ENCODE peak calls at places on chromosomes 1 and 21, in eight cellular contexts. One of them, this sample, is unnamed.

GRCh38 chr1:175376194-175376593 is 183.6 kb upstream of the KIAA0040 start:
- DNase-seq in LoVo: no peak
- DNase-seq in heart left ventricle: no peak
- DNase-seq in H7: peak
- DNase-seq in amygdala: no peak
- DNase-seq in HFF-Myc: no peak
- DNase-seq in stimulated activated CD4-positive, alpha-beta T cell treated with anti-CD3 and anti-CD28 coated beads, TNF-alpha, amount 100 ng/mL, for 48 hours: no peak
- DNase-seq in transverse colon: no peak
- DNase-seq in this sample: no peak

GRCh38 chr1:166944186-166944967 is 31.0 kb downstream of the ILDR2 start:
- DNase-seq in H7: no peak
- DNase-seq in stimulated activated CD4-positive, alpha-beta T cell treated with anti-CD3 and anti-CD28 coated beads, TNF-alpha, amount 100 ng/mL, for 48 hours: no peak
- DNase-seq in LoVo: peak
- DNase-seq in HFF-Myc: no peak
- DNase-seq in transverse colon: no peak
- DNase-seq in heart left ventricle: no peak
- DNase-seq in amygdala: no peak
- DNase-seq in this sample: no peak

GRCh38 chr1:11790880-11791715 is 14.7 kb downstream of the MTHFR start:
- DNase-seq in H7: peak
- DNase-seq in heart left ventricle: peak
- DNase-seq in LoVo: peak
- DNase-seq in transverse colon: peak
- DNase-seq in amygdala: peak
- DNase-seq in stimulated activated CD4-positive, alpha-beta T cell treated with anti-CD3 and anti-CD28 coated beads, TNF-alpha, amount 100 ng/mL, for 48 hours: no peak
- DNase-seq in HFF-Myc: peak
- DNase-seq in this sample: peak

GRCh38 chr1:15249032-15249601 is 2.1 kb downstream of the FHAD1 start:
- DNase-seq in LoVo: no peak
- DNase-seq in H7: no peak
- DNase-seq in transverse colon: no peak
- DNase-seq in amygdala: no peak
- DNase-seq in stimulated activated CD4-positive, alpha-beta T cell treated with anti-CD3 and anti-CD28 coated beads, TNF-alpha, amount 100 ng/mL, for 48 hours: no peak
- DNase-seq in HFF-Myc: no peak
- DNase-seq in heart left ventricle: no peak
- DNase-seq in this sample: no peak

GRCh38 chr1:203176744-203177460 is 1.3 kb upstream of the MYBPH start:
- DNase-seq in transverse colon: no peak
- DNase-seq in stimulated activated CD4-positive, alpha-beta T cell treated with anti-CD3 and anti-CD28 coated beads, TNF-alpha, amount 100 ng/mL, for 48 hours: no peak
- DNase-seq in LoVo: no peak
- DNase-seq in amygdala: no peak
- DNase-seq in HFF-Myc: no peak
- DNase-seq in heart left ventricle: no peak
- DNase-seq in H7: peak
- DNase-seq in this sample: no peak

GRCh38 chr1:21192284-21192683 is 15.6 kb upstream of the EIF4G3 start:
- DNase-seq in amygdala: no peak
- DNase-seq in heart left ventricle: no peak
- DNase-seq in LoVo: no peak
- DNase-seq in transverse colon: no peak
- DNase-seq in HFF-Myc: no peak
- DNase-seq in stimulated activated CD4-positive, alpha-beta T cell treated with anti-CD3 and anti-CD28 coated beads, TNF-alpha, amount 100 ng/mL, for 48 hours: no peak
- DNase-seq in H7: no peak
- DNase-seq in this sample: no peak

GRCh38 chr1:56289260-56289659 is 290.1 kb downstream of the PLPP3 start:
- DNase-seq in heart left ventricle: no peak
- DNase-seq in HFF-Myc: no peak
- DNase-seq in H7: no peak
- DNase-seq in amygdala: no peak
- DNase-seq in transverse colon: no peak
- DNase-seq in stimulated activated CD4-positive, alpha-beta T cell treated with anti-CD3 and anti-CD28 coated beads, TNF-alpha, amount 100 ng/mL, for 48 hours: no peak
- DNase-seq in LoVo: no peak
- DNase-seq in this sample: no peak

GRCh38 chr1:65924471-65924870 is 131.8 kb downstream of the PDE4B start:
- DNase-seq in stimulated activated CD4-positive, alpha-beta T cell treated with anti-CD3 and anti-CD28 coated beads, TNF-alpha, amount 100 ng/mL, for 48 hours: no peak
- DNase-seq in heart left ventricle: no peak
- DNase-seq in transverse colon: no peak
- DNase-seq in HFF-Myc: peak
- DNase-seq in H7: no peak
- DNase-seq in LoVo: no peak
- DNase-seq in amygdala: no peak
- DNase-seq in this sample: no peak

GRCh38 chr21:16841917-16842316 is 670.9 kb upstream of the CXADR start:
- DNase-seq in HFF-Myc: no peak
- DNase-seq in amygdala: no peak
- DNase-seq in transverse colon: no peak
- DNase-seq in LoVo: no peak
- DNase-seq in stimulated activated CD4-positive, alpha-beta T cell treated with anti-CD3 and anti-CD28 coated beads, TNF-alpha, amount 100 ng/mL, for 48 hours: no peak
- DNase-seq in heart left ventricle: no peak
- DNase-seq in H7: no peak
- DNase-seq in this sample: no peak

GRCh38 chr1:209720326-209720725 is 15.7 kb downstream of the HSD11B1 start:
- DNase-seq in amygdala: no peak
- DNase-seq in HFF-Myc: no peak
- DNase-seq in LoVo: no peak
- DNase-seq in heart left ventricle: no peak
- DNase-seq in stimulated activated CD4-positive, alpha-beta T cell treated with anti-CD3 and anti-CD28 coated beads, TNF-alpha, amount 100 ng/mL, for 48 hours: no peak
- DNase-seq in H7: no peak
- DNase-seq in transverse colon: no peak
- DNase-seq in this sample: no peak

GRCh38 chr1:38724160-38725131 is 135.1 kb downstream of the RRAGC start:
- DNase-seq in heart left ventricle: no peak
- DNase-seq in H7: no peak
- DNase-seq in transverse colon: no peak
- DNase-seq in amygdala: no peak
- DNase-seq in LoVo: no peak
- DNase-seq in stimulated activated CD4-positive, alpha-beta T cell treated with anti-CD3 and anti-CD28 coated beads, TNF-alpha, amount 100 ng/mL, for 48 hours: no peak
- DNase-seq in HFF-Myc: no peak
- DNase-seq in this sample: no peak

GRCh38 chr1:151819951-151820623 is 11.5 kb downstream of the RORC start:
- DNase-seq in heart left ventricle: no peak
- DNase-seq in stimulated activated CD4-positive, alpha-beta T cell treated with anti-CD3 and anti-CD28 coated beads, TNF-alpha, amount 100 ng/mL, for 48 hours: no peak
- DNase-seq in H7: no peak
- DNase-seq in amygdala: no peak
- DNase-seq in HFF-Myc: no peak
- DNase-seq in LoVo: no peak
- DNase-seq in transverse colon: no peak
- DNase-seq in this sample: no peak

GRCh38 chr1:107499139-107499744 is 358.4 kb downstream of the NTNG1 start:
- DNase-seq in HFF-Myc: no peak
- DNase-seq in amygdala: no peak
- DNase-seq in heart left ventricle: no peak
- DNase-seq in stimulated activated CD4-positive, alpha-beta T cell treated with anti-CD3 and anti-CD28 coated beads, TNF-alpha, amount 100 ng/mL, for 48 hours: no peak
- DNase-seq in LoVo: no peak
- DNase-seq in transverse colon: no peak
- DNase-seq in H7: no peak
- DNase-seq in this sample: no peak

GRCh38 chr1:54927475-54928240 is 40.7 kb upstream of the DHCR24 start:
- DNase-seq in heart left ventricle: peak
- DNase-seq in HFF-Myc: peak
- DNase-seq in H7: no peak
- DNase-seq in stimulated activated CD4-positive, alpha-beta T cell treated with anti-CD3 and anti-CD28 coated beads, TNF-alpha, amount 100 ng/mL, for 48 hours: no peak
- DNase-seq in amygdala: no peak
- DNase-seq in transverse colon: no peak
- DNase-seq in LoVo: no peak
- DNase-seq in this sample: no peak

GRCh38 chr1:180643693-180644092 is 11.9 kb downstream of the XPR1 start:
- DNase-seq in amygdala: no peak
- DNase-seq in LoVo: no peak
- DNase-seq in stimulated activated CD4-positive, alpha-beta T cell treated with anti-CD3 and anti-CD28 coated beads, TNF-alpha, amount 100 ng/mL, for 48 hours: no peak
- DNase-seq in transverse colon: no peak
- DNase-seq in H7: no peak
- DNase-seq in HFF-Myc: no peak
- DNase-seq in heart left ventricle: peak
- DNase-seq in this sample: no peak

GRCh38 chr1:84103197-84103992 is 40.7 kb upstream of the PRKACB start:
- DNase-seq in LoVo: peak
- DNase-seq in HFF-Myc: peak
- DNase-seq in heart left ventricle: peak
- DNase-seq in transverse colon: peak
- DNase-seq in H7: no peak
- DNase-seq in amygdala: no peak
- DNase-seq in stimulated activated CD4-positive, alpha-beta T cell treated with anti-CD3 and anti-CD28 coated beads, TNF-alpha, amount 100 ng/mL, for 48 hours: no peak
- DNase-seq in this sample: peak

GRCh38 chr1:29501227-29501976 is 265.1 kb downstream of the PTPRU start:
- DNase-seq in heart left ventricle: no peak
- DNase-seq in H7: peak
- DNase-seq in HFF-Myc: no peak
- DNase-seq in LoVo: no peak
- DNase-seq in stimulated activated CD4-positive, alpha-beta T cell treated with anti-CD3 and anti-CD28 coated beads, TNF-alpha, amount 100 ng/mL, for 48 hours: no peak
- DNase-seq in transverse colon: no peak
- DNase-seq in amygdala: no peak
- DNase-seq in this sample: no peak